ENCODE peak calls at places on chromosomes 7 and 10, in seven cellular contexts. T is AG04449, H is PC-3, F is AG10803, L is epithelial cell of esophagus, W is body of pancreas, Y is uterus. I is an unnamed sample.

GRCh38 chr10:4623757-4624420 is 202.1 kb upstream of the AKR1E2 start:
- DNase-seq in T (peak), L (peak), H (no peak), W (no peak), F (peak), Y (no peak), I (no peak)

GRCh38 chr10:115830260-115830970 is 442.6 kb downstream of the GFRA1 start:
- DNase-seq in F (peak), H (peak), Y (no peak), L (no peak), W (no peak), T (peak), I (no peak)

GRCh38 chr10:90642136-90642535 is 215.7 kb downstream of the HTR7 start:
- DNase-seq in T (no peak), W (no peak), Y (no peak), L (peak), F (no peak), H (peak), I (peak)

GRCh38 chr7:27204851-27205322 is 5.0 kb upstream of the HOXA13 start:
- DNase-seq in F (peak), T (no peak), H (peak), W (no peak), Y (no peak), L (no peak), I (no peak)

GRCh38 chr10:125123363-125124113 is 36.8 kb downstream of the CTBP2 start:
- DNase-seq in L (peak), H (peak), W (peak), T (no peak), Y (peak), F (peak), I (peak)

GRCh38 chr10:12969951-12970350 is 31.6 kb downstream of the CCDC3 start:
- DNase-seq in H (no peak), L (no peak), F (no peak), W (no peak), T (no peak), Y (no peak), I (no peak)

GRCh38 chr7:38316733-38317360 is 43.4 kb upstream of the TARP start:
- DNase-seq in W (no peak), Y (no peak), H (no peak), L (no peak), T (no peak), F (peak), I (no peak)

GRCh38 chr7:138729444-138729843 is 28.3 kb upstream of the SVOPL start:
- DNase-seq in H (peak), T (no peak), L (no peak), F (no peak), Y (no peak), W (no peak), I (no peak)

GRCh38 chr7:2921748-2922147 is 77.6 kb upstream of the GNA12 start:
- DNase-seq in L (no peak), H (peak), F (no peak), Y (no peak), T (no peak), W (no peak), I (no peak)

GRCh38 chr10:98425511-98426352 is 10.8 kb upstream of the PYROXD2 start:
- DNase-seq in W (peak), L (peak), H (peak), T (no peak), F (peak), Y (no peak), I (no peak)

GRCh38 chr7:13467111-13467547 is 522.3 kb downstream of the ETV1 start:
- DNase-seq in W (no peak), L (no peak), F (peak), H (no peak), T (no peak), Y (no peak), I (no peak)

GRCh38 chr7:44647981-44648714 is 41.7 kb downstream of the OGDH start:
- DNase-seq in L (no peak), W (no peak), Y (no peak), F (no peak), T (no peak), H (no peak), I (no peak)

DNA sequence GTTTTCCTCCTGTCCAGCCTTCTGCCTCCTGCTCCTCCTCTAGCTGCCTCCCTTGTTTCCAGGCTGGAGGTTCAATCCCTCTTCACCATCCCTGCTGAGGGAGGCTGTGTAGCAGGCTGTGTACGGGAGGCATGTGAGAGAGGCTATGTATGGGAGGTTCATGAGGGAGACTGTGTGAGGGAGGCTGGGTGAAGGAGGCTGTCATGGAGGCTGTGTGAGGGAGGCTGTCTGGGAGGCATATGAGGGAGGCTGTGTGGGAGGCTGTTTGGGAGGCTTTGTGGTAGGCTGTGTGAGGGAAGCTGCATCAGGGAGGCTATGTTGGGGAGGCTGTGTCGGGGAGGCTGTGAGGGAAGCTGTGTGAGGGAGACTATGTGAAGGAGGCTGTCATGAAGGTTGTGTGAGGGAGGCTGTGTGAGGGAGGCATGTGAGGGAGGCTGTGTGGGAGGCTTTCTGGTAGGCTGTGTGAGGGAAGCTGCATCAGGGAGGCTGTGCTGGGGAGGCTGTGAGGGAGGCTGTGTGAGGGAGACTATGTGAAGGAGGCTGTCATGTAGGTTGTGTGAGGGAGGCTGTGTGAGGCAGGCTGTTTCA is 123.7 kb upstream of the RNF32 start:
- DNase-seq in H (no peak), Y (no peak), T (no peak), L (no peak), F (no peak), W (no peak), I (no peak)
- H3K4me3 ChIP-seq in H (no peak), Y (no peak), T (no peak), L (no peak), F (no peak), W (no peak), I (no peak)

GRCh38 chr7:6271091-6271658 is 1.2 kb downstream of the CYTH3 start:
- DNase-seq in T (no peak), H (peak), L (peak), Y (peak), F (peak), W (peak), I (no peak)
- TF ChIP-seq CTCF in T (peak), H (peak), L (peak), Y (peak), F (peak), W (peak), I (no peak)

GRCh38 chr7:73970801-73971229 is 57.2 kb upstream of the ELN start:
- DNase-seq in T (no peak), L (no peak), H (no peak), W (peak), F (no peak), Y (no peak), I (no peak)
- H3K4me3 ChIP-seq in T (no peak), L (no peak), H (no peak), W (no peak), F (no peak), Y (no peak), I (no peak)

GRCh38 chr7:15686209-15686956 is at the start of gene MEOX2:
- DNase-seq in T (no peak), L (peak), H (no peak), W (no peak), F (peak), Y (peak), I (no peak)
- TF ChIP-seq CTCF in T (no peak), L (no peak), H (no peak), W (no peak), F (no peak), Y (no peak), I (no peak)

GRCh38 chr10:119736220-119736619 is 10.4 kb downstream of the INPP5F start:
- DNase-seq in L (no peak), Y (no peak), H (no peak), T (no peak), F (no peak), W (no peak), I (no peak)

GRCh38 chr10:119737827-119738226 is 12.0 kb downstream of the INPP5F start:
- DNase-seq in Y (no peak), H (peak), T (peak), W (peak), F (peak), L (peak), I (no peak)

GRCh38 chr10:119735451-119735850 is 9.6 kb downstream of the INPP5F start:
- DNase-seq in Y (no peak), T (no peak), W (no peak), L (no peak), H (no peak), F (no peak), I (no peak)

GRCh38 chr10:119737039-119737663 is 11.3 kb downstream of the INPP5F start:
- DNase-seq in T (no peak), H (no peak), W (no peak), Y (no peak), L (no peak), F (no peak), I (no peak)

DNA sequence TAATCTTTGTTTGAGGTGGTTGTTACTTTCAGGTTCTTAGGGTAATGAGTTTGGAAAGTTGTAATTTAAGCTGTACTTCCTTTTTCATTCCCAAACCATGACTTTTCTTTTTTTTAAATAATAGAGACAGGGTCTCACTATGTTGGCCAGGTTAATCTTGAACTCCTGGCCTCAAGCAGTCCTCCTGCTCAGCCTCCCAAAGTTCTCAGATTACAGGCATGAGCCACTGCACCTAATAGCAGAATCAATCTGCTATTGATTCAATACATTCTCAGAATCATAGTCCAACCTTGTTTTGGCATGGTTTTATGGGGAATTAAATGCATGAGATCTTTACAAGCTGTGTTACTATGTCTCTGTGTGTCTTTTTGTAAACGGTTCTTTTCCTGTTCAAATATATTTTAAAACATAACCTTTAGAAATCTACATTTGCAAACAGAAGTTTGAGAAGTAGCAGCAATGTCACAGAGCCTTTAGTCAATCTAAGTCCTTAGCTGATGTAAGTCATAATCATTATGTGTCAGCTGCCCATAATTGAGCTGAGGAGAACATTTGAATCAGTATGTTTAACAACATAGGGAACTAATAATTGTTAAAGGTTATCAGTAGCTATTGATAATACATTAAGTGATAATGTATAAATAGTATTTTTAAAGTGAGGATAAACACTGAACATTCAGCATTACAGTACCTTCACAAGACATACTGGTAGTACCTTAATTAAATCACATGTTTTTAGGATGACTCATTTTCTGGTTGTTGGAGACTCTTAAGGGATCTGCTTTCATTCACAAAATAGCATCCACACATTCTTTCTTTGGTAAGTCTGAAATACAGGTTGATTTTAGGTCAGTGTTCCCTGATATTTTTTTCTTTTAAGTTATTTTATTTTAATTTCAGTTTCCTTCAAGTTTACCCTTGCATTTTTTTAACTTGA is 8.8 kb downstream of the INPP5F start:
- DNase-seq in T (no peak), F (peak), H (peak), Y (no peak), W (no peak), L (peak), I (no peak)
- H3K4me3 ChIP-seq in T (no peak), F (no peak), H (no peak), Y (no peak), W (no peak), L (no peak), I (no peak)

GRCh38 chr10:17229967-17230682 is 2.1 kb downstream of the VIM start:
- DNase-seq in T (no peak), F (peak), Y (peak), H (peak), L (peak), W (peak), I (peak)
- TF ChIP-seq CTCF in T (no peak), F (no peak), Y (no peak), H (no peak), L (no peak), W (no peak), I (peak)

GRCh38 chr10:96288151-96288621 is 16.0 kb upstream of the DNTT start:
- DNase-seq in F (no peak), L (no peak), H (no peak), T (no peak), Y (no peak), W (no peak), I (no peak)
- H3K4me3 ChIP-seq in F (no peak), L (no peak), H (no peak), T (no peak), Y (no peak), W (no peak), I (no peak)

GRCh38 chr10:119652361-119652760 is 1.2 kb downstream of the BAG3 start:
- DNase-seq in Y (no peak), T (peak), L (peak), H (peak), W (no peak), F (peak), I (no peak)
- TF ChIP-seq CTCF in Y (no peak), T (peak), L (peak), H (peak), W (peak), F (peak), I (peak)

DNA sequence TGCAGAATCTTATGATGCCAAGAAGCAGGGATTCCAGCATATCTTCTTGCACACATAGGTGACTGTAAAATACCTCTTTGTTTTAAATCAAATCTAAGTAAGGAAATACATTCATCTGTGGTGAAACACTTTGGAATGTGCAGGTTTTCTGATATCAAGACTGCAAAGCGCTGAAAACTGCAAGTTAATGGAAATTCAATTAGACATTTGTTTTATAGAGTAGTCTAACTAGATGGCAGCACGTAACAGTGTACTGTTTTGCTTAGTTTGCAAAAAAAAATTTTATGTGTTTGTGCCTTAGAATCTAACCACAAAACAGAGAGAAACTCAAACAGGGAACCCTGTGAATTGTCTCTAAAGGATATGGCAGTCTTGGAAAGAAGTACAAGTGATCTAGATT is 259.2 kb downstream of the HDAC9 start:
- DNase-seq in Y (no peak), F (peak), T (no peak), L (peak), H (peak), W (no peak), I (no peak)
- H3K4me3 ChIP-seq in Y (no peak), F (peak), T (peak), L (no peak), H (no peak), W (no peak), I (no peak)